ENCODE peak calls at places on chromosome 1, in four cellular contexts. O is left ventricle myocardium inferior, T is lung, L is uterus. S is an unnamed sample.

GRCh38 chr1:186059752-186060151 is 315.3 kb downstream of the TPR start:
- DNase-seq in T (no peak), O (no peak), L (no peak), S (no peak)

GRCh38 chr1:233304489-233305102 is 9.1 kb upstream of the PCNX2 start:
- DNase-seq in T (no peak), L (no peak), O (no peak), S (no peak)

GRCh38 chr1:174406421-174406820 is 41.3 kb upstream of the GPR52 start:
- DNase-seq in T (no peak), L (no peak), O (no peak), S (no peak)

GRCh38 chr1:59027176-59027575 is 243.3 kb upstream of the JUN start:
- DNase-seq in O (no peak), T (no peak), L (no peak), S (no peak)

GRCh38 chr1:19597463-19598309 is 46.4 kb upstream of the NBL1 start:
- DNase-seq in L (no peak), T (no peak), O (no peak), S (peak)

GRCh38 chr1:151282883-151283725 is 1.0 kb downstream of the ZNF687 start:
- DNase-seq in L (peak), O (peak), T (peak), S (no peak)

GRCh38 chr1:101120868-101121267 is 95.3 kb upstream of the DPH5 start:
- DNase-seq in L (no peak), O (no peak), T (no peak), S (no peak)

GRCh38 chr1:4611708-4612349 is 42.6 kb upstream of the AJAP1 start:
- DNase-seq in O (no peak), T (no peak), L (no peak), S (no peak)

GRCh38 chr1:212021563-212021962 is 13.8 kb downstream of the INTS7 start:
- DNase-seq in L (no peak), O (no peak), T (no peak), S (no peak)

GRCh38 chr1:157585984-157586383 is 11.9 kb downstream of the FCRL4 start:
- DNase-seq in T (no peak), L (no peak), O (no peak), S (no peak)

GRCh38 chr1:223824712-223825111 is 21.0 kb downstream of the TP53BP2 start:
- DNase-seq in L (no peak), T (no peak), O (no peak), S (no peak)

GRCh38 chr1:78092686-78093085 is 46.9 kb downstream of the GIPC2 start:
- DNase-seq in T (no peak), L (no peak), O (no peak), S (no peak)

GRCh38 chr1:242739246-242739645 is 214.7 kb upstream of the PLD5 start:
- DNase-seq in L (no peak), T (no peak), O (no peak), S (no peak)

GRCh38 chr1:184843732-184844495 is 89.3 kb upstream of the EDEM3 start:
- DNase-seq in L (no peak), O (no peak), T (no peak), S (no peak)

GRCh38 chr1:226209307-226210059 is 14.0 kb upstream of the MIXL1 start:
- DNase-seq in O (no peak), L (no peak), T (no peak), S (no peak)

GRCh38 chr1:18636762-18637552 is 6.3 kb downstream of the PAX7 start:
- DNase-seq in L (no peak), O (no peak), T (no peak), S (no peak)

GRCh38 chr1:55194851-55195250 is 20.3 kb downstream of the USP24 start:
- DNase-seq in L (no peak), T (no peak), O (no peak), S (no peak)

GRCh38 chr1:174131032-174131638 is 28.2 kb upstream of the RABGAP1L start:
- DNase-seq in O (no peak), L (no peak), T (no peak), S (no peak)

GRCh38 chr1:94160811-94161210 is 39.9 kb upstream of the ABCA4 start:
- DNase-seq in T (no peak), L (no peak), O (no peak), S (peak)

GRCh38 chr1:10155087-10155712 is 55.2 kb upstream of the KIF1B start:
- DNase-seq in O (no peak), T (no peak), L (no peak), S (peak)

GRCh38 chr1:54227091-54227602 is 27.2 kb downstream of the MRPL37 start:
- DNase-seq in L (peak), T (no peak), O (no peak), S (peak)

GRCh38 chr1:182003025-182003725 is 58.3 kb downstream of the ZNF648 start:
- DNase-seq in O (peak), L (no peak), T (no peak), S (no peak)

GRCh38 chr1:21705303-21705980 is 36.3 kb upstream of the RAP1GAP start:
- DNase-seq in O (no peak), L (no peak), T (no peak), S (no peak)

GRCh38 chr1:70468180-70468579 is 57.1 kb downstream of the CTH start:
- DNase-seq in T (no peak), L (no peak), O (no peak), S (no peak)

GRCh38 chr1:33030575-33030974 is 6.1 kb downstream of the AK2 start:
- DNase-seq in T (no peak), L (no peak), O (no peak), S (no peak)

GRCh38 chr1:21663951-21664805 is 5.0 kb downstream of the RAP1GAP start:
- DNase-seq in T (no peak), O (no peak), L (peak), S (no peak)

GRCh38 chr1:47875831-47876586 is 121.2 kb downstream of the TRABD2B start:
- DNase-seq in L (no peak), T (peak), O (no peak), S (peak)

GRCh38 chr1:181221078-181221477 is 132.6 kb downstream of the IER5 start:
- DNase-seq in T (no peak), O (no peak), L (no peak), S (no peak)

GRCh38 chr1:32150847-32151246 is 28.6 kb upstream of the TXLNA start:
- DNase-seq in O (no peak), L (no peak), T (no peak), S (no peak)

GRCh38 chr1:109704173-109704572 is 7.9 kb upstream of the GSTM5 start:
- DNase-seq in T (no peak), L (no peak), O (no peak), S (no peak)

GRCh38 chr1:155379180-155379876 is 58.6 kb downstream of the RUSC1 start:
- DNase-seq in L (no peak), O (no peak), T (no peak), S (no peak)
- TF ChIP-seq CTCF in L (no peak), O (no peak), T (no peak), S (no peak)

GRCh38 chr1:207695943-207696342 is 51.0 kb downstream of the CR1L start:
- DNase-seq in T (no peak), L (no peak), O (no peak), S (no peak)
- H3K4me3 ChIP-seq in T (no peak), L (no peak), O (no peak), S (no peak)

DNA sequence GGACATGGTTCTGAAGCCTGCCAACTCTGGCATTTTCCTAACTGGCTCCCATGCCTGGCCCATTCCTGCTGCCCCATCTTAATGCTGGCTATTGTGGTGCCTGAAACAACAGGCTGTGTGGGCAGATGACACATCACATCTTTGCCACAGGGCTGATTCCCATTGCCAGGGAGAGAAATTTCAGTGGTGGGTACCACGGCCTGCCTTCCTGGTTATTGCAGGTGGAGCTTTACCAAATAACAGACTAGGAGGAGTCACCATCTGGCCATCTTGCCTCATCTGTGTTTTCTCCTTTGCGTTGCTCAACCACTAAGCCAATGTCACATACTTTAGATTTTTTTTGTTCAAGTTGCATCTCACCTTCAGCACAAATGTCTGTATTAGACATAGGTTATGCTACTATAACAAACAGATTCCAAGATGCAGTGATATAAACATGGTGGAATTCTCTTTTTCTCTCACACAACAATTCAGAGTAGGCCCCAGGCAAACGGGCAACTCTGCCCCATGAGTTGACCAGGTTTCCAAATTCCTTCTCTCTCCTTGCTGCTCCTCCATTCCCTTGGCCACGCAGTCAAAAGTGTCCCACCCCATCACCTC is 14.1 kb downstream of the CDA start:
- DNase-seq in L (no peak), O (no peak), T (no peak), S (no peak)
- TF ChIP-seq CTCF in L (no peak), O (no peak), T (no peak), S (no peak)

GRCh38 chr1:169105087-169105433 is 1.4 kb upstream of the ATP1B1 start:
- DNase-seq in L (no peak), O (no peak), T (no peak), S (no peak)
- H3K4me3 ChIP-seq in L (no peak), O (peak), T (no peak), S (peak)

GRCh38 chr1:230792691-230793462 is 45.7 kb downstream of the CAPN9 start:
- DNase-seq in T (no peak), O (no peak), L (no peak), S (no peak)
- TF ChIP-seq CTCF in T (no peak), O (no peak), L (no peak), S (peak)

S was measured in retinal pigment epithelial cell.